ENCODE peak calls at places on chromosomes 3 and 15, in four cellular contexts. One of them, this sample, is unnamed. For H3K4me1, the result is how much of the 10 kb centered on the place peaks cover.

GRCh38 chr15:45469027-45469426 is 53.5 kb downstream of the SLC30A4 start:
- DNase-seq in cardiac muscle cell: no peak
- DNase-seq in IMR-90: no peak
- DNase-seq in breast epithelium: no peak
- DNase-seq in this sample: no peak

GRCh38 chr15:92059036-92059970 is 205.8 kb downstream of the SLCO3A1 start:
- DNase-seq in cardiac muscle cell: no peak
- DNase-seq in IMR-90: no peak
- DNase-seq in breast epithelium: no peak
- DNase-seq in this sample: no peak

GRCh38 chr15:77022646-77023575 is 28.0 kb downstream of the PSTPIP1 start:
- DNase-seq in cardiac muscle cell: no peak
- DNase-seq in IMR-90: no peak
- DNase-seq in breast epithelium: no peak
- DNase-seq in this sample: no peak

GRCh38 chr3:51670053-51670666 is 892 bp upstream of the TEX264 start:
- DNase-seq in cardiac muscle cell: no peak
- DNase-seq in IMR-90: no peak
- DNase-seq in breast epithelium: no peak
- DNase-seq in this sample: no peak

GRCh38 chr3:77319711-77320110 is 279.8 kb downstream of the ROBO2 start:
- DNase-seq in cardiac muscle cell: no peak
- DNase-seq in IMR-90: peak
- DNase-seq in breast epithelium: no peak
- DNase-seq in this sample: peak

GRCh38 chr15:93088981-93089854 is at the start of gene RGMA:
- DNase-seq in cardiac muscle cell: peak
- DNase-seq in IMR-90: no peak
- DNase-seq in breast epithelium: no peak
- DNase-seq in this sample: no peak

GRCh38 chr3:1987983-1988382 is 110.7 kb upstream of the CNTN4 start:
- DNase-seq in cardiac muscle cell: peak
- DNase-seq in IMR-90: no peak
- DNase-seq in breast epithelium: no peak
- DNase-seq in this sample: no peak

GRCh38 chr15:83653639-83654378 is at the start of gene ADAMTSL3:
- DNase-seq in cardiac muscle cell: peak
- DNase-seq in IMR-90: no peak
- DNase-seq in breast epithelium: peak
- DNase-seq in this sample: no peak

GRCh38 chr3:186669378-186670084 is 3.7 kb downstream of the HRG start:
- DNase-seq in cardiac muscle cell: no peak
- DNase-seq in IMR-90: no peak
- DNase-seq in breast epithelium: no peak
- DNase-seq in this sample: peak

GRCh38 chr3:113264741-113265140 is 53.4 kb downstream of the BOC start:
- DNase-seq in cardiac muscle cell: no peak
- DNase-seq in IMR-90: no peak
- DNase-seq in breast epithelium: no peak
- DNase-seq in this sample: no peak

GRCh38 chr3:113265281-113265680 is 53.9 kb downstream of the BOC start:
- DNase-seq in cardiac muscle cell: no peak
- DNase-seq in IMR-90: no peak
- DNase-seq in breast epithelium: no peak
- DNase-seq in this sample: no peak

GRCh38 chr3:113263020-113263419 is 51.7 kb downstream of the BOC start:
- DNase-seq in cardiac muscle cell: no peak
- DNase-seq in IMR-90: no peak
- DNase-seq in breast epithelium: peak
- DNase-seq in this sample: no peak

GRCh38 chr3:113261996-113262665 is 50.8 kb downstream of the BOC start:
- DNase-seq in cardiac muscle cell: no peak
- DNase-seq in IMR-90: no peak
- DNase-seq in breast epithelium: no peak
- DNase-seq in this sample: no peak

GRCh38 chr3:113264249-113264648 is 52.9 kb downstream of the BOC start:
- DNase-seq in cardiac muscle cell: peak
- DNase-seq in IMR-90: no peak
- DNase-seq in breast epithelium: no peak
- DNase-seq in this sample: no peak
- H3K4me1 ChIP-seq in cardiac muscle cell: under half
- H3K4me1 ChIP-seq in IMR-90: under half
- H3K4me1 ChIP-seq in breast epithelium: under half
- H3K4me1 ChIP-seq in this sample: under half

GRCh38 chr3:139236336-139236735 is 107.5 kb upstream of the MRPS22 start:
- DNase-seq in cardiac muscle cell: no peak
- DNase-seq in IMR-90: no peak
- DNase-seq in breast epithelium: no peak
- DNase-seq in this sample: no peak

GRCh38 chr3:139238281-139239030 is 105.4 kb upstream of the MRPS22 start:
- DNase-seq in cardiac muscle cell: no peak
- DNase-seq in IMR-90: no peak
- DNase-seq in breast epithelium: no peak
- DNase-seq in this sample: no peak

GRCh38 chr3:139241783-139242182 is 102.0 kb upstream of the MRPS22 start:
- DNase-seq in cardiac muscle cell: no peak
- DNase-seq in IMR-90: no peak
- DNase-seq in breast epithelium: no peak
- DNase-seq in this sample: no peak
- TF ChIP-seq CTCF in cardiac muscle cell: no peak
- TF ChIP-seq CTCF in IMR-90: peak
- TF ChIP-seq CTCF in breast epithelium: no peak
- TF ChIP-seq CTCF in this sample: no peak

DNA sequence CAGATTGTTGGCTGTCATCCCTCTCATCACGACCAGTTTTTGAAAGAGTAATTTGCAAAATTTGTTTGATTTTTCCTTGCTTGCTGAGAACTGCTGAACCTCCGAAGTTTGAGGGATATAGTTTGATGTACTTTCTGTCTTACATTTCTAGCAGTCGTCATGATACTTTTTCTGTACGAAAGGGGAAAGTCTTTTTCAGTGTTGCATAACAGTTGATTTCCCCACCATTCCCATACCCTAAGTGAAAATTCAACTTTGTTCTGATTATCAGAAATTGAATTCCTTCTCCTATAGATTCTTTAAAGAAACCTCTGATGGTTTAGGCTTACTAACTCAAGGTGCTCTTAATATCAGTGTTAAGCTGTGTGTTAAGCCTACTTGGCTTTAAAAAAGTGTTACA is 1.6 kb downstream of the PDE8A start:
- DNase-seq in cardiac muscle cell: no peak
- DNase-seq in IMR-90: no peak
- DNase-seq in breast epithelium: no peak
- DNase-seq in this sample: no peak
- H3K4me3 ChIP-seq in cardiac muscle cell: no peak
- H3K4me3 ChIP-seq in IMR-90: peak
- H3K4me3 ChIP-seq in breast epithelium: peak
- H3K4me3 ChIP-seq in this sample: peak

DNA sequence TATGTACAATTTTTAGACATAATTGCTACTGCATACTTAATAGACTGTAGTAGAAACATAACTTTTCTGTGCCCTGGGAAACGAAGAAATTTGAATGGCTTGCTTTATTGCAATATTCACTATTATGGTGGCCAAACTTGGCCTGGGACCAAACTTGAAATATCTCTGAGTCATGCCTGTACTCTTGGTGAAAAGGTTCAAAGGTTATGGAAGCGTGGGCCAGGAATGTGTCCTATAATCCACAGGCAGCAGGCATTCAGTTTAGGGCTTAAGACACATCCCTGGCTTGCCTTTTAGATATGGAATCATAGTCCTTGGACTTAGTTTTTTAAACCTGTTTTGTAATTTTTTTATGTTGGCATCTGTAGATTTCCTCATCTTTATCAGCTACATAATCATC is 124.3 kb downstream of the LRIG1 start:
- DNase-seq in cardiac muscle cell: peak
- DNase-seq in IMR-90: peak
- DNase-seq in breast epithelium: no peak
- DNase-seq in this sample: no peak
- H3K4me1 ChIP-seq in cardiac muscle cell: under half
- H3K4me1 ChIP-seq in IMR-90: under half
- H3K4me1 ChIP-seq in breast epithelium: under half
- H3K4me1 ChIP-seq in this sample: under half

GRCh38 chr3:120244834-120245225 is 40.2 kb downstream of the GPR156 start:
- DNase-seq in cardiac muscle cell: no peak
- DNase-seq in IMR-90: no peak
- DNase-seq in breast epithelium: no peak
- DNase-seq in this sample: no peak
- TF ChIP-seq CTCF in cardiac muscle cell: no peak
- TF ChIP-seq CTCF in IMR-90: no peak
- TF ChIP-seq CTCF in breast epithelium: no peak
- TF ChIP-seq CTCF in this sample: no peak

GRCh38 chr3:173584093-173584833 is 186.7 kb downstream of the NLGN1 start:
- DNase-seq in cardiac muscle cell: peak
- DNase-seq in IMR-90: peak
- DNase-seq in breast epithelium: no peak
- DNase-seq in this sample: peak

GRCh38 chr3:173587055-173587454 is 189.5 kb downstream of the NLGN1 start:
- DNase-seq in cardiac muscle cell: no peak
- DNase-seq in IMR-90: no peak
- DNase-seq in breast epithelium: no peak
- DNase-seq in this sample: no peak

GRCh38 chr3:173586176-173586575 is 188.6 kb downstream of the NLGN1 start:
- DNase-seq in cardiac muscle cell: no peak
- DNase-seq in IMR-90: peak
- DNase-seq in breast epithelium: no peak
- DNase-seq in this sample: no peak

GRCh38 chr3:173583496-173583895 is 186.0 kb downstream of the NLGN1 start:
- DNase-seq in cardiac muscle cell: no peak
- DNase-seq in IMR-90: no peak
- DNase-seq in breast epithelium: no peak
- DNase-seq in this sample: no peak

GRCh38 chr3:173584834-173585831 is 187.6 kb downstream of the NLGN1 start:
- DNase-seq in cardiac muscle cell: peak
- DNase-seq in IMR-90: peak
- DNase-seq in breast epithelium: no peak
- DNase-seq in this sample: no peak
- H3K4me3 ChIP-seq in cardiac muscle cell: peak
- H3K4me3 ChIP-seq in IMR-90: peak
- H3K4me3 ChIP-seq in breast epithelium: peak
- H3K4me3 ChIP-seq in this sample: no peak

This sample was measured in OCI-LY7.